ENCODE peak calls at places on chromosomes 4 and X, in ten cellular contexts. Y, N, A, D, W, R, O, Q, H and C are unnamed samples.
A peak's percentile ranks its signal among the peaks of the same experiment; 100 is the strongest.

GRCh38 chrX:130702867-130703707 is 199.9 kb downstream of the ENOX2 start:
- DNase-seq in Y (no peak), N (no peak), A (no peak), D (no peak), W (no peak), R (no peak), O (no peak), Q (peak; percentile 13), H (no peak), C (no peak)

GRCh38 chrX:48466696-48467095 is 3.4 kb downstream of the SLC38A5 start:
- DNase-seq in Y (no peak), N (no peak), A (no peak), D (peak; percentile 34), W (no peak), R (no peak), O (no peak), Q (no peak), H (peak; percentile 39), C (no peak)

GRCh38 chr4:110195561-110196205 is 2.7 kb downstream of the ELOVL6 start:
- DNase-seq in Y (no peak), N (peak; percentile 9), A (no peak), D (peak; percentile 30), W (no peak), R (no peak), O (no peak), Q (peak; percentile 36), H (no peak), C (no peak)

GRCh38 chr4:89712141-89712540 is 124.8 kb downstream of the SNCA start:
- DNase-seq in Y (peak; percentile 19), N (no peak), A (no peak), D (no peak), W (no peak), R (no peak), O (no peak), Q (peak; percentile 60), H (no peak), C (no peak)

GRCh38 chr4:45442466-45442865 is 681.4 kb downstream of the GABRG1 start:
- DNase-seq in Y (no peak), N (no peak), A (no peak), D (peak; percentile 11), W (no peak), R (no peak), O (no peak), Q (peak; percentile 33), H (no peak), C (no peak)

GRCh38 chr4:126627255-126627654 is 1005.5 kb upstream of the INTU start:
- DNase-seq in Y (no peak), N (no peak), A (no peak), D (peak; percentile 13), W (no peak), R (no peak), O (no peak), Q (peak; percentile 53), H (no peak), C (no peak)

GRCh38 chr4:151529187-151529586 is 120.2 kb downstream of the FHIP1A start:
- DNase-seq in Y (no peak), N (no peak), A (no peak), D (no peak), W (no peak), R (no peak), O (no peak), Q (no peak), H (no peak), C (no peak)

GRCh38 chr4:175540732-175541131 is 271.3 kb downstream of the GPM6A start:
- DNase-seq in Y (no peak), N (no peak), A (no peak), D (no peak), W (no peak), R (no peak), O (no peak), Q (no peak), H (no peak), C (no peak)

GRCh38 chr4:52298444-52298843 is 247.3 kb downstream of the SPATA18 start:
- DNase-seq in Y (no peak), N (no peak), A (no peak), D (no peak), W (no peak), R (no peak), O (no peak), Q (no peak), H (no peak), C (no peak)

GRCh38 chr4:140740906-140741670 is 15.1 kb downstream of the TBC1D9 start:
- DNase-seq in Y (no peak), N (no peak), A (no peak), D (no peak), W (no peak), R (no peak), O (no peak), Q (no peak), H (no peak), C (no peak)

GRCh38 chrX:115689931-115690330 is 129.0 kb downstream of the PLS3 start:
- DNase-seq in Y (peak; percentile 13), N (no peak), A (no peak), D (no peak), W (no peak), R (no peak), O (no peak), Q (no peak), H (no peak), C (no peak)

GRCh38 chr4:88511236-88511635 is 12.3 kb downstream of the PYURF start:
- DNase-seq in Y (no peak), N (no peak), A (no peak), D (no peak), W (no peak), R (no peak), O (no peak), Q (no peak), H (no peak), C (no peak)

GRCh38 chr4:149801416-149801815 is 14.2 kb downstream of the IQCM start:
- DNase-seq in Y (no peak), N (no peak), A (no peak), D (no peak), W (no peak), R (no peak), O (no peak), Q (no peak), H (no peak), C (no peak)